ENCODE peak calls at places on chromosomes 16 and 17, in eight cellular contexts. One of them, this sample, is unnamed.

GRCh38 chr16:68298907-68299515 is 11.7 kb downstream of the SLC7A6OS start:
- DNase-seq in heart left ventricle: peak
- DNase-seq in H7: no peak
- DNase-seq in AG04450: no peak
- DNase-seq in activated CD8-positive, alpha-beta T cell treated with anti-CD3 and anti-CD28 coated beads for 36 hours: no peak
- DNase-seq in activated CD4-positive, alpha-beta T cell treated with anti-CD3 and anti-CD28 coated beads, Interleukin-2, amount 50 U/mL, for 1 hour: no peak
- DNase-seq in effector memory CD4-positive, alpha-beta T cell: no peak
- DNase-seq in RWPE1: peak
- DNase-seq in this sample: no peak

GRCh38 chr17:17849863-17850373 is 13.1 kb upstream of the SREBF1 start:
- DNase-seq in activated CD8-positive, alpha-beta T cell treated with anti-CD3 and anti-CD28 coated beads for 36 hours: peak
- DNase-seq in activated CD4-positive, alpha-beta T cell treated with anti-CD3 and anti-CD28 coated beads, Interleukin-2, amount 50 U/mL, for 1 hour: peak
- DNase-seq in heart left ventricle: peak
- DNase-seq in H7: peak
- DNase-seq in AG04450: no peak
- DNase-seq in effector memory CD4-positive, alpha-beta T cell: peak
- DNase-seq in RWPE1: no peak
- DNase-seq in this sample: no peak

GRCh38 chr16:78836802-78837489 is 737.5 kb downstream of the WWOX start:
- DNase-seq in activated CD8-positive, alpha-beta T cell treated with anti-CD3 and anti-CD28 coated beads for 36 hours: no peak
- DNase-seq in AG04450: no peak
- DNase-seq in H7: no peak
- DNase-seq in heart left ventricle: no peak
- DNase-seq in activated CD4-positive, alpha-beta T cell treated with anti-CD3 and anti-CD28 coated beads, Interleukin-2, amount 50 U/mL, for 1 hour: no peak
- DNase-seq in RWPE1: no peak
- DNase-seq in effector memory CD4-positive, alpha-beta T cell: no peak
- DNase-seq in this sample: no peak

GRCh38 chr17:38464723-38465419 is 36.6 kb downstream of the ARHGAP23 start:
- DNase-seq in activated CD8-positive, alpha-beta T cell treated with anti-CD3 and anti-CD28 coated beads for 36 hours: no peak
- DNase-seq in H7: peak
- DNase-seq in activated CD4-positive, alpha-beta T cell treated with anti-CD3 and anti-CD28 coated beads, Interleukin-2, amount 50 U/mL, for 1 hour: no peak
- DNase-seq in RWPE1: peak
- DNase-seq in effector memory CD4-positive, alpha-beta T cell: no peak
- DNase-seq in heart left ventricle: peak
- DNase-seq in AG04450: peak
- DNase-seq in this sample: peak

GRCh38 chr17:20083460-20083859 is 74.3 kb downstream of the SPECC1 start:
- DNase-seq in activated CD4-positive, alpha-beta T cell treated with anti-CD3 and anti-CD28 coated beads, Interleukin-2, amount 50 U/mL, for 1 hour: no peak
- DNase-seq in activated CD8-positive, alpha-beta T cell treated with anti-CD3 and anti-CD28 coated beads for 36 hours: no peak
- DNase-seq in AG04450: no peak
- DNase-seq in effector memory CD4-positive, alpha-beta T cell: no peak
- DNase-seq in heart left ventricle: no peak
- DNase-seq in H7: no peak
- DNase-seq in RWPE1: no peak
- DNase-seq in this sample: no peak

GRCh38 chr16:70460737-70461261 is 6.4 kb downstream of the FCSK start:
- DNase-seq in H7: peak
- DNase-seq in effector memory CD4-positive, alpha-beta T cell: no peak
- DNase-seq in activated CD8-positive, alpha-beta T cell treated with anti-CD3 and anti-CD28 coated beads for 36 hours: no peak
- DNase-seq in RWPE1: no peak
- DNase-seq in activated CD4-positive, alpha-beta T cell treated with anti-CD3 and anti-CD28 coated beads, Interleukin-2, amount 50 U/mL, for 1 hour: no peak
- DNase-seq in heart left ventricle: no peak
- DNase-seq in AG04450: no peak
- DNase-seq in this sample: no peak

GRCh38 chr17:29073520-29073919 is 30.6 kb downstream of the PIPOX start:
- DNase-seq in RWPE1: no peak
- DNase-seq in effector memory CD4-positive, alpha-beta T cell: no peak
- DNase-seq in H7: no peak
- DNase-seq in heart left ventricle: no peak
- DNase-seq in AG04450: no peak
- DNase-seq in activated CD4-positive, alpha-beta T cell treated with anti-CD3 and anti-CD28 coated beads, Interleukin-2, amount 50 U/mL, for 1 hour: no peak
- DNase-seq in activated CD8-positive, alpha-beta T cell treated with anti-CD3 and anti-CD28 coated beads for 36 hours: no peak
- DNase-seq in this sample: no peak

GRCh38 chr17:15341385-15341849 is at the start of gene TEKT3:
- DNase-seq in effector memory CD4-positive, alpha-beta T cell: no peak
- DNase-seq in heart left ventricle: peak
- DNase-seq in activated CD8-positive, alpha-beta T cell treated with anti-CD3 and anti-CD28 coated beads for 36 hours: peak
- DNase-seq in RWPE1: peak
- DNase-seq in AG04450: peak
- DNase-seq in activated CD4-positive, alpha-beta T cell treated with anti-CD3 and anti-CD28 coated beads, Interleukin-2, amount 50 U/mL, for 1 hour: no peak
- DNase-seq in H7: peak
- DNase-seq in this sample: peak

GRCh38 chr17:2483084-2483483 is 28.6 kb downstream of the METTL16 start:
- DNase-seq in heart left ventricle: no peak
- DNase-seq in activated CD4-positive, alpha-beta T cell treated with anti-CD3 and anti-CD28 coated beads, Interleukin-2, amount 50 U/mL, for 1 hour: no peak
- DNase-seq in activated CD8-positive, alpha-beta T cell treated with anti-CD3 and anti-CD28 coated beads for 36 hours: no peak
- DNase-seq in H7: no peak
- DNase-seq in effector memory CD4-positive, alpha-beta T cell: no peak
- DNase-seq in RWPE1: no peak
- DNase-seq in AG04450: no peak
- DNase-seq in this sample: no peak

GRCh38 chr17:28760561-28760960 is 16.8 kb downstream of the TRAF4 start:
- DNase-seq in AG04450: no peak
- DNase-seq in H7: peak
- DNase-seq in heart left ventricle: no peak
- DNase-seq in effector memory CD4-positive, alpha-beta T cell: no peak
- DNase-seq in RWPE1: no peak
- DNase-seq in activated CD4-positive, alpha-beta T cell treated with anti-CD3 and anti-CD28 coated beads, Interleukin-2, amount 50 U/mL, for 1 hour: no peak
- DNase-seq in activated CD8-positive, alpha-beta T cell treated with anti-CD3 and anti-CD28 coated beads for 36 hours: no peak
- DNase-seq in this sample: no peak

GRCh38 chr17:39688475-39688835 is 598 bp upstream of the PGAP3 start:
- DNase-seq in AG04450: no peak
- DNase-seq in activated CD8-positive, alpha-beta T cell treated with anti-CD3 and anti-CD28 coated beads for 36 hours: no peak
- DNase-seq in H7: no peak
- DNase-seq in effector memory CD4-positive, alpha-beta T cell: no peak
- DNase-seq in heart left ventricle: no peak
- DNase-seq in activated CD4-positive, alpha-beta T cell treated with anti-CD3 and anti-CD28 coated beads, Interleukin-2, amount 50 U/mL, for 1 hour: no peak
- DNase-seq in RWPE1: no peak
- DNase-seq in this sample: no peak